ENCODE peak calls at places on chromosomes 13 and 19, in six cellular contexts. F is nucleus accumbens; A is NCI-H2029 treated with DMSO at 0.1 percent for 48 hours; H is activated gamma-delta T cell treated with anti-CD3 and anti-CD28 coated beads, Interleukin-2, amount 50 U/mL, for 16 hours; Y is cardiac muscle cell; T is NCI-H748 treated with DMSO at 0.1 percent for 48 hours. V is an unnamed sample.

GRCh38 chr19:12365094-12365371 is 450 bp downstream of the ZNF442 start:
- DNase-seq in Y (peak; percentile 41), F (no peak), T (no peak), A (no peak), H (no peak), V (no peak)

GRCh38 chr19:29091127-29091526 is 121.8 kb downstream of the UQCRFS1 start:
- DNase-seq in F (no peak), Y (no peak), T (no peak), A (no peak), H (no peak), V (no peak)

GRCh38 chr19:23366437-23366836 is 28.8 kb downstream of the ZNF91 start:
- DNase-seq in T (no peak), H (no peak), A (no peak), Y (no peak), F (no peak), V (no peak)

GRCh38 chr19:38278751-38279150 is 14.4 kb downstream of the SPINT2 start:
- DNase-seq in T (no peak), Y (no peak), F (no peak), H (no peak), A (no peak), V (no peak)

GRCh38 chr13:94917814-94918213 is 205.5 kb upstream of the SOX21 start:
- DNase-seq in H (no peak), T (no peak), Y (peak; percentile 1), F (no peak), A (no peak), V (no peak)

GRCh38 chr13:114124921-114125320 is 7.5 kb downstream of the RASA3 start:
- DNase-seq in A (no peak), H (peak; percentile 63), F (no peak), T (no peak), Y (peak; percentile 59), V (peak; percentile 23)

GRCh38 chr13:21694831-21695230 is 24.0 kb downstream of the FGF9 start:
- DNase-seq in T (no peak), Y (no peak), A (no peak), F (no peak), H (no peak), V (no peak)

GRCh38 chr19:41904118-41904870 is 21.3 kb downstream of the ARHGEF1 start:
- DNase-seq in A (peak; percentile 95), T (peak; percentile 100), Y (no peak), H (no peak), F (no peak), V (no peak)

GRCh38 chr13:113616281-113616906 is 31.8 kb downstream of the TFDP1 start:
- DNase-seq in Y (peak; percentile 84), F (no peak), T (no peak), H (no peak), A (no peak), V (no peak)